ENCODE peak calls at places on chromosomes 5 and 9, in eight cellular contexts. G is small intestine, C is cardiac muscle cell, W is spleen, N is upper lobe of right lung, U is stomach, S is tibial nerve, R is right cardiac atrium. M is an unnamed sample.

GRCh38 chr9:126623314-126623666 is 9.6 kb downstream of the LMX1B start:
- DNase-seq in N (no peak), R (no peak), C (no peak), W (no peak), S (no peak), G (no peak), U (no peak), M (no peak)

GRCh38 chr5:109291090-109291489 is 118.7 kb downstream of the PJA2 start:
- DNase-seq in C (no peak), G (no peak), S (no peak), W (no peak), N (no peak), U (no peak), R (no peak), M (no peak)

GRCh38 chr5:181088289-181088688 is 42.7 kb downstream of the OR2V1 start:
- DNase-seq in R (no peak), N (no peak), C (no peak), W (no peak), G (no peak), U (no peak), S (no peak), M (no peak)

GRCh38 chr9:129866373-129867137 is 31.3 kb downstream of the USP20 start:
- DNase-seq in C (no peak), U (no peak), G (no peak), W (no peak), S (no peak), N (no peak), R (no peak), M (no peak)

GRCh38 chr5:64923151-64923685 is 154.5 kb downstream of the CWC27 start:
- DNase-seq in C (no peak), G (no peak), R (no peak), N (no peak), S (no peak), W (no peak), U (no peak), M (no peak)

GRCh38 chr5:139148306-139148705 is 49.9 kb downstream of the SIL1 start:
- DNase-seq in N (no peak), S (no peak), R (peak), W (no peak), C (no peak), U (peak), G (no peak), M (no peak)

GRCh38 chr5:3103241-3103855 is 351.9 kb upstream of the IRX2 start:
- DNase-seq in S (no peak), N (peak), C (peak), G (no peak), W (peak), U (no peak), R (no peak), M (no peak)

GRCh38 chr5:137954131-137954879 is 65.0 kb downstream of the PKD2L2 start:
- DNase-seq in R (no peak), G (no peak), N (no peak), U (no peak), W (no peak), S (no peak), C (peak), M (no peak)

DNA sequence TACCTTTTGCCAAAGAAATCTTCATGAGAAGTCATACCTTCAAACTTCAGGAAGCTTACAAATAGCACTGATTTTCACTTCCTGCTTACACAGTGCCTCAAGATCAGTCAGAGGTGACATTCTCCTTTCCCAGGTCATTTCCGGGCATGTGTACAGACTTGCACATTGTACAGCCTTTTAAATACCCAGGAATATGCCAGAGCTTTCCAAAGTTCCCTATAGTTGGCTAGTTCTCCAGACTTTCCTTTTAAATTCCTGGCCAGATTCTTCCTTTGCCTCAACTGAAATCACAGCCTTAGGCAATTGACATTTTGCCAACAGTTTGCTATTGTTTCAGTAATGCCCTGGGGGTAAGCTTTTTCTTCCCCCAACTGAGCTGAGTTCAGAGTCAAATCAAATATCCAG is 47.2 kb downstream of the RFX3 start:
- DNase-seq in N (no peak), W (no peak), U (no peak), R (no peak), C (no peak), S (no peak), G (peak), M (no peak)
- H3K27ac ChIP-seq in N (no peak), W (peak), U (no peak), R (no peak), C (no peak), S (no peak), G (no peak), M (no peak)

DNA sequence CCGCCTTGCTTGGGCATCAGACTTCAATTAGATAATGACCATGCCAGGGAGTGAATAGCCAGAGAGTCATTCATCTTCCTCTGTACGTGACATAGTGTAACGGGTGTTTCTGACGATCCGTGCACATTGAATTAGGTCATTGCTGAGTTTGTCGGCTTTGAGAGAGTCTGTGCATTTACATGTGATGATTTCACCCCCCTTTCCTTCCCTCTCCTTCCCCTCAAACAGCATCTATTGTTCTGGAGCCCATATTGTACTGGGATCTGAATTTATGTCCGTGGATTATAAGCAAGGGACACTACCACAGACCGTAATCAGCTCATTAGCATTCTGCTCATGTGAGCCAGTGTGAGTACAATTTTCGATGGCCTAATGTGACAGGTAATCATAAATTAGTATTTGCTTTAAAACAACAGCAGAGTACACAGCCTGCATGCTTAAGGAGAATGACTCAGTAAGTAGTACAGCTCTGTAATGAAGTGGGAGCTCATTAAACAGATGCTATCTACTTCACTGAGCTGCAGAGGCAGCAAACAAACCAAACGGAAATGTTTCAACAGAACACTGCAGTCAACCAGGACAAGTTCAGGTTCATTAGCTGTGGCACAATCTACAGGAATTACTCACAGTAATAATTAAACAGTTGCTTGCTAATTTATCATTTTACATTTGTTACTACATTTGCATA is 302.1 kb downstream of the CSNK1G3 start:
- DNase-seq in R (no peak), G (peak), N (no peak), U (no peak), S (no peak), W (no peak), C (peak), M (no peak)
- H3K27ac ChIP-seq in R (peak), G (no peak), N (no peak), U (no peak), S (no peak), W (no peak), C (peak), M (peak)

GRCh38 chr5:98781964-98782363 is 8.5 kb downstream of the RGMB start:
- DNase-seq in R (no peak), U (no peak), S (no peak), N (no peak), W (no peak), G (no peak), C (no peak), M (no peak)
- H3K27ac ChIP-seq in R (no peak), U (no peak), S (no peak), N (no peak), W (no peak), G (no peak), C (no peak), M (no peak)

GRCh38 chr5:1752881-1753280 is 46.8 kb downstream of the MRPL36 start:
- DNase-seq in C (no peak), W (no peak), N (peak), S (no peak), R (no peak), U (peak), G (no peak), M (no peak)
- H3K27ac ChIP-seq in C (no peak), W (no peak), N (no peak), S (no peak), R (no peak), U (no peak), G (no peak), M (no peak)